ENCODE peak calls at places on chromosomes 16 and 17, in eight cellular contexts. A is CD8-positive, alpha-beta T cell; K is Peyer's patch; D is ovary; Z is CD4-positive, CD25-positive, alpha-beta regulatory T cell; L is heart left ventricle; B is right cardiac atrium; N is psoas muscle. C is an unnamed sample.
A peak's percentile ranks its signal among the peaks of the same experiment; 100 is the strongest.

GRCh38 chr16:10992112-10992511 is 47.7 kb downstream of the CLEC16A start:
- DNase-seq in A (no peak), K (no peak), D (no peak), Z (no peak), L (no peak), B (no peak), N (no peak), C (no peak)

GRCh38 chr17:74750327-74751069 is 2.1 kb downstream of the NHERF1 start:
- DNase-seq in A (no peak), K (peak; percentile 85), D (no peak), Z (no peak), L (no peak), B (no peak), N (no peak), C (peak; percentile 88)

GRCh38 chr17:40326832-40327199 is 17.8 kb downstream of the RARA start:
- DNase-seq in A (no peak), K (peak; percentile 53), D (peak; percentile 45), Z (no peak), L (peak; percentile 23), B (peak; percentile 50), N (peak; percentile 31), C (no peak)

GRCh38 chr17:68981288-68981687 is 26.1 kb upstream of the ABCA8 start:
- DNase-seq in A (no peak), K (no peak), D (no peak), Z (no peak), L (no peak), B (peak; percentile 51), N (no peak), C (peak; percentile 64)

GRCh38 chr16:80583466-80583865 is 42.7 kb downstream of the DYNLRB2 start:
- DNase-seq in A (no peak), K (no peak), D (no peak), Z (no peak), L (no peak), B (peak; percentile 34), N (no peak), C (peak; percentile 45)

GRCh38 chr17:48002920-48003685 is 32.2 kb downstream of the CDK5RAP3 start:
- DNase-seq in A (no peak), K (no peak), D (no peak), Z (no peak), L (no peak), B (no peak), N (no peak), C (peak; percentile 12)

GRCh38 chr16:82082097-82082496 is 47.0 kb downstream of the HSD17B2 start:
- DNase-seq in A (no peak), K (no peak), D (no peak), Z (no peak), L (no peak), B (no peak), N (no peak), C (no peak)

GRCh38 chr17:22337467-22337866 is 645.1 kb downstream of the KCNJ18 start:
- DNase-seq in A (no peak), K (no peak), D (no peak), Z (no peak), L (no peak), B (no peak), N (no peak), C (no peak)

GRCh38 chr16:30084816-30085159 is 6.9 kb downstream of the TBX6 start:
- DNase-seq in A (no peak), K (no peak), D (no peak), Z (no peak), L (peak; percentile 66), B (peak; percentile 83), N (peak; percentile 68), C (no peak)

GRCh38 chr17:62827722-62828498 is 19.8 kb upstream of the MARCHF10 start:
- DNase-seq in A (no peak), K (no peak), D (no peak), Z (no peak), L (no peak), B (no peak), N (no peak), C (no peak)

GRCh38 chr16:19851476-19851875 is 33.2 kb downstream of the GPRC5B start:
- DNase-seq in A (no peak), K (no peak), D (no peak), Z (no peak), L (no peak), B (peak; percentile 29), N (no peak), C (no peak)

GRCh38 chr17:34670618-34671017 is 91.2 kb downstream of the TMEM132E start:
- DNase-seq in A (no peak), K (no peak), D (no peak), Z (no peak), L (no peak), B (no peak), N (no peak), C (no peak)

GRCh38 chr16:87742781-87743490 is 22.9 kb downstream of the KLHDC4 start:
- DNase-seq in A (no peak), K (no peak), D (no peak), Z (no peak), L (no peak), B (no peak), N (no peak), C (no peak)

GRCh38 chr16:21076186-21076883 is 74.3 kb downstream of the DNAH3 start:
- DNase-seq in A (no peak), K (no peak), D (no peak), Z (no peak), L (no peak), B (no peak), N (no peak), C (no peak)

GRCh38 chr16:24834459-24835335 is 11.1 kb upstream of the SLC5A11 start:
- DNase-seq in A (no peak), K (peak; percentile 75), D (no peak), Z (peak; percentile 24), L (no peak), B (no peak), N (no peak), C (peak; percentile 34)

GRCh38 chr16:15772579-15773293 is 84.1 kb downstream of the MYH11 start:
- DNase-seq in A (no peak), K (no peak), D (no peak), Z (no peak), L (no peak), B (no peak), N (no peak), C (peak; percentile 16)

GRCh38 chr16:14399397-14400284 is 230.4 kb downstream of the PARN start:
- DNase-seq in A (no peak), K (no peak), D (peak; percentile 25), Z (no peak), L (no peak), B (peak; percentile 42), N (peak; percentile 79), C (peak; percentile 85)
- H3K4me3 ChIP-seq in A (no peak overlapping the region), K (no peak overlapping the region), D (no peak overlapping the region), Z (no peak overlapping the region), L (no peak overlapping the region), B (no peak overlapping the region), N (peak overlapping the region; percentile 49), C (no peak overlapping the region)

DNA sequence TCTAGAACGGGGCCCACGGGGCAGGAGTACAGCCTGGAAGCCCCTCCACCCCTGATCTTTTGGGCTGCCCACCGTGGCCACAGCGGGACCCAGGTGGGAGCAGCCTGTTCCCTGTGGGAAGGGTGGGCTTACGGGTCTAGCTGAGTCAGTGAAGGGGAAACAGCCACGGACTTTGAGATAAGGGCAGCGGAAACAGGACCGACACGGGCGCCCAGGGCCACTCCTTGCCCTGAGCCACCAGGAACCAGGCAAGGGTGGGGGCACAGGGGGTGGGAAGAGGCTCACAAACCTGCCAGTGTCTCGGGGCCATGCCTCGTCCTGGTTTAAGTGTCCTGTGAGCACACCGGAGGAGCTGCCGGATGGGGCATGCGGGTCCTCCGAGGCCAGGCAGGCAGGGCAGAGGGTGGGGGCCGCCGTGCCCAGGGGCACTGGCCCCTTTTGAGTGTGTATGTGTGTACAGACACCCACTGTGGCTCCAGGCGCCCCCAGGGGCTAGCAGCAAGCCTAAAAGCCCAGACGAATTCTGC is 47.6 kb upstream of the PVALEF start:
- DNase-seq in A (no peak), K (no peak), D (no peak), Z (no peak), L (no peak), B (no peak), N (no peak), C (no peak)
- H3K27me3 ChIP-seq in A (no peaks in the 10 kb centered on the region), K (no peaks in the 10 kb centered on the region), D (no peaks in the 10 kb centered on the region), Z (no peaks in the 10 kb centered on the region), L (peaks cover 33% of the 10 kb centered on the region), B (no peaks in the 10 kb centered on the region), N (no peaks in the 10 kb centered on the region), C (no peaks in the 10 kb centered on the region)

DNA sequence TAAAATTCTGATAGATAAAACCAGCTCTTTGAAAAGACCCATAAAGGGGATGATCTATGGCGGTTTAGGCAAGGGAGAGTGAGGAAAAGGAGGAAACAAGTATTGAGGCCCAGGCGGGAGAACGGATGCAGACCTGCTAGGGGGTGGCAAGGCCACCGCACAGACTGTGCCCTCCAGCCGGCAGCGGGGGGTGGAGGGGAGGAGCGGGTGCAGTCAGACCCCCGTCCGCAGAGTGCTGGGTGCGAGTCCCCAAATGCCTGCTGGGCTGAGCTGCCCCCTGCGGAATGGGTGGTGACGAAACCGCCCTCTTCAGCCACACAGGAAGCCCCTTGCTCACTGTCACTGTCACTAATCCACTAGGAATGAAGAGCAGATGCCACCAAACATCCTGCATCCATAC is 46.0 kb downstream of the LMF1 start:
- DNase-seq in A (no peak), K (no peak), D (no peak), Z (no peak), L (peak; percentile 36), B (no peak), N (no peak), C (no peak)
- H3K9me3 ChIP-seq in A (no peaks in the 10 kb centered on the region), K (no peaks in the 10 kb centered on the region), D (no peaks in the 10 kb centered on the region), Z (no peaks in the 10 kb centered on the region), L (no peaks in the 10 kb centered on the region), B (no peaks in the 10 kb centered on the region), N (no peaks in the 10 kb centered on the region), C (peaks cover 7% of the 10 kb centered on the region)

GRCh38 chr16:85028638-85029412 is 1.2 kb downstream of the KIAA0513 start:
- DNase-seq in A (peak; percentile 55), K (peak; percentile 70), D (peak; percentile 30), Z (peak; percentile 83), L (no peak), B (peak; percentile 47), N (peak; percentile 54), C (peak; percentile 21)
- H3K4me3 ChIP-seq in A (peak overlapping the region; percentile 64), K (peak overlapping the region; percentile 67), D (peak overlapping the region; percentile 84), Z (peak overlapping the region; percentile 81), L (peak overlapping the region; percentile 87), B (peak overlapping the region; percentile 81), N (peak overlapping the region; percentile 80), C (no peak overlapping the region)